ENCODE peak calls at places on chromosomes 7 and 10, in four cellular contexts. H, J, G and V are unnamed samples.

GRCh38 chr7:114302858-114303257 is 111.8 kb upstream of the FOXP2 start:
- DNase-seq in H (no peak), J (no peak), G (no peak), V (no peak)

GRCh38 chr7:133044722-133045473 is 37.0 kb downstream of the CHCHD3 start:
- DNase-seq in H (no peak), J (no peak), G (no peak), V (peak; percentile 64)

GRCh38 chr10:102299873-102300272 is 54.5 kb downstream of the GBF1 start:
- DNase-seq in H (no peak), J (no peak), G (no peak), V (no peak)

GRCh38 chr7:70700935-70701425 is 431.0 kb upstream of the GALNT17 start:
- DNase-seq in H (no peak), J (no peak), G (no peak), V (peak; percentile 42)

GRCh38 chr7:4633012-4633411 is 49.1 kb upstream of the FOXK1 start:
- DNase-seq in H (no peak), J (no peak), G (no peak), V (no peak)

GRCh38 chr10:15472431-15473400 is 101.6 kb upstream of the FAM171A1 start:
- DNase-seq in H (no peak), J (no peak), G (no peak), V (peak; percentile 36)

GRCh38 chr10:24451325-24451820 is 242.4 kb downstream of the KIAA1217 start:
- DNase-seq in H (no peak), J (no peak), G (no peak), V (peak; percentile 28)

GRCh38 chr10:116557305-116557880 is 11.7 kb downstream of the PNLIP start:
- DNase-seq in H (no peak), J (no peak), G (no peak), V (no peak)

GRCh38 chr10:60890811-60891210 is 53.2 kb downstream of the RHOBTB1 start:
- DNase-seq in H (no peak), J (no peak), G (no peak), V (no peak)

GRCh38 chr10:1685671-1686450 is 51.5 kb downstream of the ADARB2 start:
- DNase-seq in H (no peak), J (no peak), G (no peak), V (no peak)

GRCh38 chr10:44786451-44786850 is 124.7 kb upstream of the TMEM72 start:
- DNase-seq in H (peak; percentile 62), J (no peak), G (no peak), V (no peak)

GRCh38 chr10:44384601-44385422 is at the start of gene CXCL12:
- DNase-seq in H (peak; percentile 34), J (no peak), G (peak; percentile 17), V (peak; percentile 95)

GRCh38 chr7:47743898-47744612 is 162.1 kb upstream of the TNS3 start:
- DNase-seq in H (no peak), J (no peak), G (no peak), V (peak; percentile 64)

GRCh38 chr7:5477723-5478531 is 54.3 kb upstream of the TNRC18 start:
- DNase-seq in H (no peak), J (no peak), G (no peak), V (peak; percentile 97)

GRCh38 chr7:211033-211714 is 18.8 kb downstream of the FAM20C start:
- DNase-seq in H (no peak), J (no peak), G (no peak), V (peak; percentile 66)

GRCh38 chr7:69419928-69420327 is 178.3 kb upstream of the AUTS2 start:
- DNase-seq in H (no peak), J (no peak), G (peak; percentile 75), V (no peak)

GRCh38 chr7:30596043-30596641 is 1.5 kb downstream of the GARS1 start:
- DNase-seq in H (no peak), J (peak; percentile 26), G (no peak), V (peak; percentile 31)

GRCh38 chr7:100602889-100603696 is 930 bp downstream of the PCOLCE start:
- DNase-seq in H (peak; percentile 79), J (peak; percentile 56), G (no peak), V (peak; percentile 91)
- H3K4me3 ChIP-seq in H (peak overlapping the region; percentile 56), J (no peak overlapping the region), G (no peak overlapping the region), V (peak overlapping the region; percentile 69)

DNA sequence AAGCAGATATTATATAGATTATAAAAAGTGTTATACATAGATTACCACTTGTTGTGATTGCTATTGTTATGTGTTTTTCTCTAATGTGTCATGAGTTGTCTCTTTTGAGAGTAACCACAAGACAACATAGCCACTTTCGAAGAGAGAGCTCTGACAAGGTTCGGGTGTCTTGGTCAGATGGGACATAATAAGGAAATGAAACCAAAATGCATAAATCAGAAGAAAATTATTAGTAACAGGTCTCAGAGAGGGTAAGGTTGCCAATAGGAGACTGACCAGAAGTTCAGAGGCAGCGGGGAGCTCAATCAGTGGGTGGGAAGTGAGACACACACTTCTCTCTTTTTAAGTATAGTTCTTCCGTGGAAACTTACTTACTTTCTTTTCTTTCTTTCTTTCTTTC is 639.2 kb upstream of the POT1 start:
- DNase-seq in H (no peak), J (no peak), G (no peak), V (no peak)
- H3K27me3 ChIP-seq in H (no peaks in the 10 kb centered on the region), J (no peaks in the 10 kb centered on the region), G (no peaks in the 10 kb centered on the region), V (no peaks in the 10 kb centered on the region)

GRCh38 chr10:77800320-77800719 is 126.2 kb downstream of the DLG5 start:
- DNase-seq in H (no peak), J (no peak), G (no peak), V (no peak)

GRCh38 chr10:77801474-77802238 is 124.9 kb downstream of the DLG5 start:
- DNase-seq in H (no peak), J (no peak), G (peak; percentile 71), V (no peak)

GRCh38 chr10:77798940-77799339 is 127.6 kb downstream of the DLG5 start:
- DNase-seq in H (no peak), J (no peak), G (no peak), V (no peak)

GRCh38 chr10:77800738-77801266 is 125.8 kb downstream of the DLG5 start:
- DNase-seq in H (no peak), J (no peak), G (no peak), V (no peak)

DNA sequence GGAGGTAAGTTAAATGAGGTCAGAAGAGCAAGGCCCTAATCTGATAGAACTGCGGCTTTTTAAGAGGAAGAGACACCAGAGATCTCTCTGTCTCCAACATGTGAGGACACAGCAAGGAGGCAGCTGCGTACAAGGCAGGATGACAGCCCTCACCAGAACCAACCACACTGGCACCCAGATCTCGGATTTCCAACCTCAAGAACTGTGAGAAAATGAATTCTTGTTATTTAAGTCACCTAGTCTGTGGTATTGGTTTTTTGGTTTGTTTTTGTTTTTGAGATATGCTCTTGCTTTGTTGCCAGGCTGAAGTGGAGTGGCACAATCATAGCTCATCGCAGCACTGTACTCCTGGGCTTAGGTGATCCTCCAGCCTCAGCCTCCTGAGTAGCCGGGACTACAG is 127.2 kb downstream of the DLG5 start:
- DNase-seq in H (no peak), J (no peak), G (no peak), V (no peak)
- H3K36me3 ChIP-seq in H (no peaks in the 10 kb centered on the region), J (peaks cover 18% of the 10 kb centered on the region), G (peaks cover 83% of the 10 kb centered on the region), V (peaks cover 20% of the 10 kb centered on the region)

DNA sequence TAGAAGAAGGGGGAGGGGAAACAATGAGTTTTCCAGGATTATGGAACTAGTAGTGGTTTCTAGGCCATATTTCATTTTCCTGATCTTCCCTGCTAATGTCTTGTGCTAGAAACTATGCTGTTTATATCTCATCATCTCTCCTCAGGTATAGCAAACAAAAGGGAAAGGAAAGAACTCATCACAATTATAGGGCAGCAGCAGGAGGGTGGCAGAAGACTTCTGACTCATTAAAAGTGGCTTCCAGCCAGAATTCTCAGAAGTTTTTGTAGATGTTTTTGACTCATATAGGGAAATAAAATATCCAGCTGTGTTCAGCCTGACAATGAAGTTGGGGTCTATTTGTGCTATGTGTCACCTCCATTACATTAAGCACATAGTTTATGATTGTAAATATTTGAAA is 6.5 kb downstream of the AHR start:
- DNase-seq in H (no peak), J (peak; percentile 60), G (peak; percentile 27), V (no peak)
- H3K4me3 ChIP-seq in H (no peak overlapping the region), J (peak overlapping the region; percentile 15), G (no peak overlapping the region), V (no peak overlapping the region)

DNA sequence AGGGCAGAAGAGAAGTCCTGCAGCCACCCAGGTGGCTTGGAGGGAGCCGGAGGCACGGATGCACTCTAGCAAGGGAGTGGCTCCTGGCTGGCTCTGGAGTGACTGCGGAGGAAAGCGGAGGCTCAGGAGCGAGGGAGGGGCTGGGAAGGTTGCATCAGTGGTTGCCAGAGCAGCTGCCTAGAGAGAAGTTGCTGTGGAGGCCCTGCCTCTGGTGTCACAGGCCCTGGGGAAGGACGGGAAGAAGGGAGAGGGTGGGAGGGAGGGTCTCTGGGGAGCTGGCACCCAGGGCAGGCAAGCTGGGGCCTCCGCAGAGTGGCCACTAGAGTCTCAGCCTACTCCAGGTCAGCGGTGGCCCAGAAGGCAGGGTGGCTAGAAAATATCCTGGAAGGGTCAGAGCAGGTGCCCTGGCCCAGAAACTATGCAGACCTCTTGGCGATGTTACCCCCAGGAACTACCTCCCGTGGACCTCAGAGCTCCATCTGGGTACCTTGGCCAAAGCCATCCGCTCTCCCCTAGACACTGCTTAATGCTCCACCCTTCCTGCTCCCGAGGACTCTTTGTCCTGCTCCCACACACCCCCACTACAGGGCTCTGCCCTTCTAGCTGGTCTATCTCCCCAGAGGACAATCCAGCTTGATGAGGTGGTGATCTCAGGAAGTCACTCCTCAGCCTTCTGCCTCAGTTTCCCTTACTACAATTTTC is 164.3 kb downstream of the NRF1 start:
- DNase-seq in H (no peak), J (no peak), G (no peak), V (peak; percentile 89)
- H3K27me3 ChIP-seq in H (peaks cover 6% of the 10 kb centered on the region), J (no peaks in the 10 kb centered on the region), G (peaks cover 30% of the 10 kb centered on the region), V (peaks cover 46% of the 10 kb centered on the region)

DNA sequence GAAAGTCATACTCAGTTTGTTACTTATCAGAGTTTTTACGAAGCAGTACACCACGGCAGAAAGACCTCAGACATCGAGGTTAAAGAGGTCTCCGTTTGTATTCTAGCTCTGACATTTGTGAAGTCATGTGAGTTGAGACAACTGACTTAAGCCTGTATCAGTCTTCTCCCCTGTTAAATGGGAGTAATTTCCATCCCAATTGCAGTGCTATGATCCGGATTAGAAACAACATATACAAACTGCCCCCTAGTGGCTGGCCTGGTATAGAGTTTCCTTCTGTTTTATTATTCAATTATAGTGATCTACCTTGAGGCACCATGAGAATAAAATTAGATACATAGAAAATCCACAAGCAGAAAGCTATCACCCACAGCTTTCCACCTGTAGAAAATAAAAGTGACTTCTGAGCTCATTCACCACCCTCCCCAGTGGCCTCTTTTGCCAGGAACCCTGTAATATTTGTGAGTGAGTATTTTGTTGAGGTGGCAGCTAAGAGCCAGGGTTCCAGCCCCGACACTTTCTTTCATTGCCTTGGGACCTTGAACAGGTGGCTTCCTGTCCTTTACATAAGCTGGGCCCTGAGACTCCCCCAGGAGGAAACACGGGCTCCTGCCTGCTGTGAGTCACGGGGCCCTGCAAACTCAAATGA is 607.2 kb upstream of the MGMT start:
- DNase-seq in H (peak; percentile 73), J (no peak), G (no peak), V (peak; percentile 62)
- H3K36me3 ChIP-seq in H (no peaks in the 10 kb centered on the region), J (no peaks in the 10 kb centered on the region), G (no peaks in the 10 kb centered on the region), V (no peaks in the 10 kb centered on the region)

DNA sequence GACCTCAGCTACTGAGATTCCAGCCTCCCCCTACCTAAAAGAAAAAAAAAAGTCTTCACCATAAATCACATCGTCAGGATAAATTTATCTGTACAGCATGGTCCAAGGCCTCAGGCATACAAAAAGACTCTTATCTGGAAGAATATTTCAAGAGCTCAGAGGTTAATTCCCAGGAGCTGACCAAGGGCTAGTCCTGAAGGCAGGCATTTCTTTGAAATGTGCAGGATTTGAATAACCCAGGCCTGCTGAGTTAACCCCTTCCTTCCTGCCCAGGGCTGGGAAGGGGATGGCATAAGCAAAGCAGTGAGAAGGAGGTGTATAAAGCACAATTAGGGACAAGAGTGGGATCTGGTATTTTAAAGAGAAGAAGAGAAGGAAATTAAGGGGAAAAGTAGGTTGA is 111.2 kb downstream of the RNLS start:
- DNase-seq in H (no peak), J (no peak), G (no peak), V (no peak)
- H3K4me3 ChIP-seq in H (no peak overlapping the region), J (no peak overlapping the region), G (no peak overlapping the region), V (no peak overlapping the region)

GRCh38 chr10:18264466-18264865 is 124.2 kb downstream of the CACNB2 start:
- DNase-seq in H (no peak), J (no peak), G (no peak), V (no peak)
- H3K27me3 ChIP-seq in H (no peaks in the 10 kb centered on the region), J (peaks cover 5% of the 10 kb centered on the region), G (no peaks in the 10 kb centered on the region), V (no peaks in the 10 kb centered on the region)